ENCODE peak calls at places on chromosome 14, in ten cellular contexts. H is colonic mucosa; I is iPS DF 19.7; N is NCI-H460; T is GM06990; F is activated CD4-positive, alpha-beta T cell treated with anti-CD3 and anti-CD28 coated beads, Interleukin-2, amount 50 U/mL, for 48 hours; L is Right ventricle myocardium superior; G is progenitor cell of endocrine pancreas; Q is RPMI7951; Y is GM12865. X is an unnamed sample.
A peak's percentile ranks its signal among the peaks of the same experiment; 100 is the strongest.

GRCh38 chr14:31241450-31242114 is 34.0 kb upstream of the HECTD1 start:
- DNase-seq in H (peak; percentile 18), I (no peak), N (no peak), T (no peak), F (no peak), L (no peak), G (no peak), Q (peak; percentile 3), Y (peak; percentile 42), X (peak; percentile 23)

GRCh38 chr14:76937181-76938091 is 91.1 kb downstream of the IRF2BPL start:
- DNase-seq in H (no peak), I (no peak), N (no peak), T (no peak), F (no peak), L (peak; percentile 79), G (no peak), Q (peak; percentile 76), Y (no peak), X (peak; percentile 78)

GRCh38 chr14:54647378-54647777 is 80.5 kb downstream of the SAMD4A start:
- DNase-seq in H (no peak), I (no peak), N (no peak), T (no peak), F (no peak), L (no peak), G (no peak), Q (no peak), Y (no peak), X (no peak)

GRCh38 chr14:78104130-78104529 is 66.0 kb upstream of the NRXN3 start:
- DNase-seq in H (no peak), I (no peak), N (no peak), T (no peak), F (no peak), L (no peak), G (no peak), Q (no peak), Y (no peak), X (no peak)

GRCh38 chr14:105059035-105059916 is 6.0 kb downstream of the GPR132 start:
- DNase-seq in H (no peak), I (no peak), N (no peak), T (no peak), F (peak; percentile 66), L (peak; percentile 58), G (no peak), Q (no peak), Y (no peak), X (no peak)

GRCh38 chr14:85205875-85206274 is 324.1 kb upstream of the FLRT2 start:
- DNase-seq in H (no peak), I (no peak), N (no peak), T (no peak), F (no peak), L (no peak), G (no peak), Q (no peak), Y (no peak), X (no peak)

GRCh38 chr14:103194256-103195045 is 71.2 kb downstream of the TNFAIP2 start:
- DNase-seq in H (no peak), I (no peak), N (peak; percentile 13), T (no peak), F (no peak), L (no peak), G (no peak), Q (peak; percentile 34), Y (no peak), X (no peak)

GRCh38 chr14:34665785-34666425 is 36.0 kb upstream of the SNX6 start:
- DNase-seq in H (peak; percentile 32), I (no peak), N (peak; percentile 16), T (no peak), F (no peak), L (no peak), G (no peak), Q (peak; percentile 72), Y (no peak), X (no peak)

GRCh38 chr14:100065161-100065871 is at the start of gene EVL:
- DNase-seq in H (no peak), I (no peak), N (no peak), T (peak; percentile 85), F (peak; percentile 87), L (peak; percentile 64), G (no peak), Q (no peak), Y (peak; percentile 92), X (peak; percentile 76)

GRCh38 chr14:61567838-61568571 is 127.3 kb upstream of the HIF1A start:
- DNase-seq in H (no peak), I (no peak), N (no peak), T (peak; percentile 23), F (no peak), L (no peak), G (no peak), Q (no peak), Y (peak; percentile 33), X (no peak)

GRCh38 chr14:63867926-63868921 is 15.4 kb downstream of the SYNE2 start:
- DNase-seq in H (no peak), I (no peak), N (no peak), T (peak; percentile 43), F (no peak), L (no peak), G (no peak), Q (peak; percentile 31), Y (peak; percentile 64), X (no peak)

GRCh38 chr14:58238252-58239247 is 6.1 kb upstream of the PSMA3 start:
- DNase-seq in H (no peak), I (no peak), N (no peak), T (no peak), F (peak; percentile 18), L (no peak), G (no peak), Q (peak; percentile 24), Y (no peak), X (no peak)

GRCh38 chr14:104665663-104666522 is 23.5 kb upstream of the INF2 start:
- DNase-seq in H (peak; percentile 64), I (no peak), N (peak; percentile 76), T (peak; percentile 54), F (peak; percentile 45), L (peak; percentile 61), G (peak; percentile 56), Q (peak; percentile 43), Y (no peak), X (peak; percentile 79)

GRCh38 chr14:23030936-23031335 is 3.8 kb downstream of the PSMB5 start:
- DNase-seq in H (no peak), I (no peak), N (no peak), T (no peak), F (no peak), L (no peak), G (no peak), Q (no peak), Y (no peak), X (no peak)

GRCh38 chr14:69324341-69324931 is 64.5 kb downstream of the GALNT16 start:
- DNase-seq in H (no peak), I (no peak), N (no peak), T (no peak), F (no peak), L (no peak), G (no peak), Q (no peak), Y (no peak), X (no peak)

GRCh38 chr14:55889124-55889523 is 229.1 kb upstream of the PELI2 start:
- DNase-seq in H (no peak), I (no peak), N (peak; percentile 45), T (no peak), F (no peak), L (no peak), G (no peak), Q (no peak), Y (no peak), X (no peak)

GRCh38 chr14:53304726-53305381 is 151.7 kb upstream of the DDHD1 start:
- DNase-seq in H (no peak), I (no peak), N (no peak), T (no peak), F (no peak), L (no peak), G (no peak), Q (peak; percentile 43), Y (no peak), X (no peak)

GRCh38 chr14:71358209-71358931 is 451.1 kb downstream of the PCNX1 start:
- DNase-seq in H (no peak), I (no peak), N (no peak), T (peak; percentile 54), F (peak; percentile 19), L (no peak), G (no peak), Q (no peak), Y (peak; percentile 48), X (no peak)

GRCh38 chr14:50087350-50088116 is 28.8 kb downstream of the VCPKMT start:
- DNase-seq in H (no peak), I (no peak), N (no peak), T (peak; percentile 32), F (no peak), L (no peak), G (no peak), Q (no peak), Y (peak; percentile 49), X (no peak)

GRCh38 chr14:103427485-103428443 is 42.5 kb downstream of the MARK3 start:
- DNase-seq in H (no peak), I (peak; percentile 45), N (no peak), T (no peak), F (peak; percentile 15), L (no peak), G (no peak), Q (peak; percentile 88), Y (peak; percentile 62), X (no peak)

GRCh38 chr14:32393119-32393518 is 64.0 kb downstream of the AKAP6 start:
- DNase-seq in H (no peak), I (no peak), N (no peak), T (no peak), F (no peak), L (no peak), G (no peak), Q (no peak), Y (no peak), X (no peak)

GRCh38 chr14:50407089-50407813 is 10.6 kb upstream of the CDKL1 start:
- DNase-seq in H (no peak), I (no peak), N (no peak), T (no peak), F (no peak), L (no peak), G (no peak), Q (no peak), Y (no peak), X (no peak)

GRCh38 chr14:65206448-65207096 is 104.3 kb upstream of the MAX start:
- DNase-seq in H (no peak), I (no peak), N (no peak), T (peak; percentile 79), F (no peak), L (no peak), G (no peak), Q (peak; percentile 63), Y (peak; percentile 91), X (no peak)

GRCh38 chr14:54664961-54665360 is 98.0 kb downstream of the SAMD4A start:
- DNase-seq in H (no peak), I (no peak), N (no peak), T (no peak), F (no peak), L (no peak), G (no peak), Q (no peak), Y (no peak), X (no peak)

GRCh38 chr14:89503458-89503996 is 86.5 kb upstream of the FOXN3 start:
- DNase-seq in H (no peak), I (no peak), N (no peak), T (no peak), F (no peak), L (no peak), G (no peak), Q (no peak), Y (peak; percentile 44), X (no peak)

GRCh38 chr14:54902521-54903420 is at the start of gene GCH1:
- DNase-seq in H (peak; percentile 89), I (no peak), N (peak; percentile 64), T (peak; percentile 87), F (peak; percentile 73), L (peak; percentile 81), G (peak; percentile 89), Q (peak; percentile 37), Y (peak; percentile 86), X (peak; percentile 61)

X was measured in right cardiac atrium.